ENCODE peak calls at places on chromosomes 12 and 14, in five cellular contexts. G, U, Z, T and C are unnamed samples. For H3K4me1, the result is how much of the 10 kb centered on the place peaks cover.

GRCh38 chr14:95200404-95200803 is 43.1 kb upstream of the DICER1 start:
- DNase-seq in G (no peak), U (no peak), Z (no peak), T (no peak), C (no peak)

GRCh38 chr12:113469893-113470743 is 1.6 kb downstream of the LHX5 start:
- DNase-seq in G (no peak), U (no peak), Z (no peak), T (no peak), C (no peak)

GRCh38 chr14:55789442-55789841 is 209.4 kb downstream of the KTN1 start:
- DNase-seq in G (peak), U (peak), Z (no peak), T (no peak), C (no peak)

GRCh38 chr12:71303199-71303598 is 136.4 kb upstream of the LGR5 start:
- DNase-seq in G (no peak), U (peak), Z (no peak), T (peak), C (no peak)

GRCh38 chr12:47349770-47350408 is 270.1 kb upstream of the AMIGO2 start:
- DNase-seq in G (peak), U (no peak), Z (no peak), T (no peak), C (no peak)

GRCh38 chr14:67370830-67371229 is 10.7 kb downstream of the EIF2S1 start:
- DNase-seq in G (peak), U (peak), Z (no peak), T (no peak), C (no peak)

GRCh38 chr14:61560323-61560722 is 135.0 kb upstream of the HIF1A start:
- DNase-seq in G (no peak), U (peak), Z (no peak), T (no peak), C (no peak)

GRCh38 chr12:91326043-91327027 is 143.7 kb upstream of the DCN start:
- DNase-seq in G (peak), U (peak), Z (peak), T (peak), C (peak)

GRCh38 chr14:36952702-36953101 is 219.7 kb downstream of the SLC25A21 start:
- DNase-seq in G (peak), U (peak), Z (no peak), T (peak), C (no peak)

GRCh38 chr12:55068416-55069010 is 48.7 kb downstream of the NEUROD4 start:
- DNase-seq in G (peak), U (peak), Z (peak), T (peak), C (peak)

GRCh38 chr14:25537846-25538455 is 488.0 kb upstream of the STXBP6 start:
- DNase-seq in G (peak), U (peak), Z (peak), T (no peak), C (peak)

GRCh38 chr14:93685121-93685520 is 103.2 kb downstream of the PRIMA1 start:
- DNase-seq in G (no peak), U (no peak), Z (no peak), T (no peak), C (no peak)

GRCh38 chr12:106602071-106602470 is 19.3 kb downstream of the RFX4 start:
- DNase-seq in G (no peak), U (no peak), Z (no peak), T (no peak), C (no peak)

GRCh38 chr14:75090353-75090752 is 20.9 kb downstream of the ZC2HC1C start:
- DNase-seq in G (peak), U (no peak), Z (no peak), T (no peak), C (no peak)

GRCh38 chr14:75141967-75142366 is 15.1 kb upstream of the NEK9 start:
- DNase-seq in G (peak), U (peak), Z (no peak), T (no peak), C (peak)

GRCh38 chr12:120833849-120834248 is 70.3 kb downstream of the SPPL3 start:
- DNase-seq in G (peak), U (no peak), Z (peak), T (no peak), C (no peak)

GRCh38 chr14:36856095-36856878 is 194.6 kb downstream of the PAX9 start:
- DNase-seq in G (peak), U (peak), Z (no peak), T (no peak), C (no peak)

GRCh38 chr12:113333877-113334785 is 778 bp downstream of the SLC8B1 start:
- DNase-seq in G (peak), U (peak), Z (peak), T (no peak), C (peak)

GRCh38 chr14:28763914-28764848 is 2.4 kb upstream of the FOXG1 start:
- DNase-seq in G (no peak), U (peak), Z (no peak), T (no peak), C (no peak)

GRCh38 chr12:127570793-127571360 is 696.1 kb upstream of the TMEM132C start:
- DNase-seq in G (peak), U (peak), Z (no peak), T (no peak), C (no peak)

GRCh38 chr14:68404652-68405183 is 388.1 kb downstream of the ZFP36L1 start:
- DNase-seq in G (no peak), U (no peak), Z (no peak), T (no peak), C (peak)

GRCh38 chr12:91601057-91601456 is 418.4 kb upstream of the DCN start:
- DNase-seq in G (no peak), U (no peak), Z (no peak), T (no peak), C (no peak)

GRCh38 chr12:69239922-69240624 is 704 bp downstream of the CPSF6 start:
- DNase-seq in G (peak), U (peak), Z (peak), T (no peak), C (peak)

GRCh38 chr12:117212563-117213190 is 22.4 kb upstream of the FBXO21 start:
- DNase-seq in G (peak), U (peak), Z (peak), T (peak), C (peak)
- TF ChIP-seq EZH2phosphoT487 in G (no peak), U (no peak), Z (no peak), T (no peak), C (no peak)

DNA sequence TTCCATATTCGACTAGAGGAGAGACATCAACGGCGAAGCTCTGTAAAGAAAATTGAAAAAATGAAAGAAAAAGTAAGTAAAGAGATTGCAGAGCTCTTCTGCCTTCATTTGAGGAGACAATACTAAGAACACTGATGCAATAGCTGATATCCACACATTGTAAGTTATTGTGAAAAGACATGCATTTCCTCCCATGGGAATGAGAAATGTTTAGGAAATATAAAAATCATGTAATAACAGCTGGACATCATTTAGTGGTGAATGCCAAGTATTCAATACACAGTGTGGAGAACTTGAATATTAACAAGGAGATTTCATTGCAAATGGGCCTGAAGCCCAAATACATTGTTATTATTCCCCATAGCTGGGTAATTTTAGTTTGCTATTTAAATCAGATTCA is 179.2 kb downstream of the KICS2 start:
- DNase-seq in G (peak), U (no peak), Z (no peak), T (no peak), C (no peak)
- H3K27ac ChIP-seq in G (peak), U (no peak), Z (no peak), T (no peak), C (no peak)

DNA sequence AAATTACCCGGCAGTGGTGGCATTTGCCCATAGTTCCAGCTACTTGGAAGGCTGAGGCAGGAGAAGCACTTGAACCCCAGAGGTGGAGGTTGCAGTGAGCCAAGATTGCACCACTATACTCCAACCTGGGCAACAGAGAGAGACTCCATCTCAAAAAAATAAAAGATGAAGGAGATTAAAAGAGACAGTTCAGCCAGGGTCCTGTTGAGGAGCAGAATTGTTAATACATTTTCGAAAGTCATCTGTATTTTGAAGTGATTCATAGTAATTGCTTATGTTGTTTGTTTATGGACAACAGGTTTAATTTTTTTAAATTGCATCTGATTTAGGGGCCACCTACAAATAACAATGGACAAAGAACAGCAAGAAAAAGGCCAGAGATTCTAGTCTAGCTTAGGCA is 112.9 kb downstream of the DIP2B start:
- DNase-seq in G (no peak), U (no peak), Z (no peak), T (no peak), C (no peak)
- H3K4me1 ChIP-seq in G (half or more), U (half or more), Z (under half), T (half or more), C (under half)

GRCh38 chr14:69880851-69881250 is 1.6 kb downstream of the SMOC1 start:
- DNase-seq in G (no peak), U (no peak), Z (no peak), T (no peak), C (no peak)
- TF ChIP-seq EZH2phosphoT487 in G (no peak), U (no peak), Z (no peak), T (no peak), C (no peak)